ENCODE peak calls at places on chromosomes 5 and 9, in eight cellular contexts. B is mesenchymal stem cell; G is HuH-7; Q is psoas muscle; F is stomach; N is stimulated activated CD4-positive, alpha-beta T cell treated with anti-CD3 and anti-CD28 coated beads, Interleukin-1b, Interleukin-23, amount 100 ng/mL, for 4 hours; Y is putamen; P is HT1080. X is an unnamed sample.

GRCh38 chr5:7908317-7908716 is 39.4 kb downstream of the MTRR start:
- DNase-seq in Y (no peak), N (no peak), B (no peak), G (no peak), Q (no peak), P (no peak), F (no peak), X (no peak)

GRCh38 chr9:130305381-130305780 is 39.8 kb downstream of the HMCN2 start:
- DNase-seq in N (no peak), P (no peak), G (no peak), F (no peak), Y (no peak), B (no peak), Q (peak), X (no peak)

GRCh38 chr9:129624947-129625346 is 1.0 kb upstream of the NTMT1 start:
- DNase-seq in B (peak), G (peak), N (no peak), P (no peak), Q (no peak), Y (no peak), F (no peak), X (no peak)

GRCh38 chr9:74887041-74887980 is at the start of gene TRPM6:
- DNase-seq in P (peak), Y (peak), N (peak), B (peak), Q (peak), F (peak), G (peak), X (peak)

GRCh38 chr5:135979510-135979909 is 24.7 kb upstream of the LECT2 start:
- DNase-seq in P (peak), G (no peak), Y (no peak), B (peak), N (no peak), Q (no peak), F (no peak), X (no peak)

GRCh38 chr5:9863486-9863885 is 233.3 kb upstream of the TAS2R1 start:
- DNase-seq in G (no peak), N (no peak), P (no peak), B (no peak), F (no peak), Y (no peak), Q (no peak), X (no peak)

GRCh38 chr9:125150349-125151245 is 7.3 kb upstream of the SCAI start:
- DNase-seq in Q (no peak), N (no peak), B (no peak), F (no peak), P (no peak), G (no peak), Y (no peak), X (no peak)

GRCh38 chr5:51033215-51033614 is 350.0 kb upstream of the ISL1 start:
- DNase-seq in Y (no peak), G (no peak), N (no peak), Q (no peak), P (no peak), F (peak), B (no peak), X (no peak)

GRCh38 chr5:135105105-135105484 is 71.1 kb upstream of the PITX1 start:
- DNase-seq in P (no peak), Q (no peak), G (no peak), F (no peak), N (no peak), B (no peak), Y (no peak), X (no peak)

GRCh38 chr5:5751987-5752386 is 329.5 kb downstream of the ICE1 start:
- DNase-seq in P (no peak), G (no peak), B (no peak), Q (no peak), Y (no peak), F (no peak), N (no peak), X (no peak)

GRCh38 chr5:16483361-16483760 is 17.8 kb upstream of the ZNF622 start:
- DNase-seq in P (no peak), Q (no peak), N (no peak), F (no peak), B (no peak), G (no peak), Y (no peak), X (peak)

GRCh38 chr5:181045316-181045715 is 5.2 kb downstream of the BTNL9 start:
- DNase-seq in F (no peak), Q (no peak), G (no peak), B (no peak), Y (no peak), P (no peak), N (no peak), X (no peak)

GRCh38 chr9:89943728-89944127 is 338.9 kb downstream of the GADD45G start:
- DNase-seq in Q (no peak), B (no peak), G (no peak), N (no peak), F (no peak), Y (no peak), P (no peak), X (no peak)

GRCh38 chr5:116360008-116360853 is 214.4 kb downstream of the SEMA6A start:
- DNase-seq in B (no peak), P (no peak), G (no peak), Y (no peak), F (no peak), N (no peak), Q (peak), X (no peak)

GRCh38 chr9:121610638-121610953 is 40.8 kb upstream of the DAB2IP start:
- DNase-seq in P (no peak), F (no peak), B (no peak), Q (no peak), G (no peak), Y (no peak), N (no peak), X (no peak)

GRCh38 chr5:64947031-64947430 is 178.3 kb downstream of the CWC27 start:
- DNase-seq in N (no peak), F (no peak), Q (no peak), Y (no peak), P (no peak), G (no peak), B (no peak), X (no peak)

GRCh38 chr9:32866292-32866691 is 83.0 kb downstream of the TMEM215 start:
- DNase-seq in Y (no peak), G (no peak), P (peak), Q (no peak), F (no peak), N (no peak), B (no peak), X (no peak)

GRCh38 chr5:89440670-89441069 is 557.7 kb upstream of the MEF2C start:
- DNase-seq in N (no peak), G (no peak), F (no peak), Q (no peak), B (no peak), Y (no peak), P (no peak), X (no peak)

GRCh38 chr9:131839281-131840084 is 99.6 kb upstream of the RAPGEF1 start:
- DNase-seq in Q (no peak), P (peak), F (no peak), N (peak), Y (no peak), B (peak), G (no peak), X (no peak)

GRCh38 chr9:116141864-116142561 is 11.6 kb upstream of the PAPPA start:
- DNase-seq in G (no peak), F (no peak), B (no peak), Q (no peak), P (peak), Y (no peak), N (no peak), X (no peak)

GRCh38 chr9:99023229-99023628 is 79.5 kb downstream of the COL15A1 start:
- DNase-seq in N (no peak), P (no peak), Q (no peak), Y (no peak), F (no peak), B (no peak), G (no peak), X (no peak)

GRCh38 chr5:52024363-52024762 is 641.1 kb downstream of the ISL1 start:
- DNase-seq in N (no peak), Q (no peak), B (peak), G (no peak), Y (no peak), P (peak), F (no peak), X (no peak)

GRCh38 chr9:106892632-106893031 is 29.7 kb downstream of the ZNF462 start:
- DNase-seq in F (no peak), Q (peak), G (peak), N (no peak), Y (no peak), B (peak), P (peak), X (no peak)

GRCh38 chr5:138274189-138274853 is at the start of gene GFRA3:
- DNase-seq in G (no peak), B (peak), Y (no peak), N (no peak), P (no peak), Q (no peak), F (no peak), X (no peak)

GRCh38 chr5:128193676-128194390 is 110.3 kb downstream of the SLC12A2 start:
- DNase-seq in Q (no peak), N (no peak), G (no peak), F (no peak), Y (no peak), B (peak), P (no peak), X (no peak)

GRCh38 chr9:2545881-2546490 is 75.6 kb upstream of the VLDLR start:
- DNase-seq in Y (no peak), P (peak), N (no peak), G (no peak), B (peak), F (no peak), Q (no peak), X (no peak)

GRCh38 chr9:121658166-121658565 is 6.7 kb downstream of the DAB2IP start:
- DNase-seq in B (no peak), P (no peak), G (no peak), N (no peak), F (peak), Y (no peak), Q (no peak), X (no peak)

GRCh38 chr5:169050146-169050571 is 250.8 kb downstream of the SLIT3 start:
- DNase-seq in B (no peak), Y (peak), Q (no peak), F (no peak), G (no peak), P (peak), N (no peak), X (no peak)

GRCh38 chr5:170307575-170308465 is 10.2 kb upstream of the LCP2 start:
- DNase-seq in Q (peak), B (peak), F (peak), P (peak), Y (no peak), N (no peak), G (no peak), X (peak)

GRCh38 chr9:31519011-31519410 is 865.4 kb upstream of the ACO1 start:
- DNase-seq in Y (no peak), N (peak), B (no peak), P (no peak), G (no peak), Q (no peak), F (no peak), X (no peak)

GRCh38 chr5:179438041-179438441 is 92.8 kb upstream of the ADAMTS2 start:
- DNase-seq in B (peak), G (no peak), N (no peak), P (no peak), Y (no peak), Q (no peak), F (no peak), X (no peak)

GRCh38 chr9:113634597-113635515 is 171.3 kb downstream of the RGS3 start:
- DNase-seq in Y (no peak), G (no peak), F (no peak), Q (no peak), B (peak), N (no peak), P (peak), X (no peak)

GRCh38 chr5:134100283-134101011 is 14.0 kb upstream of the TCF7 start:
- DNase-seq in P (peak), Q (no peak), N (peak), B (peak), Y (no peak), G (no peak), F (peak), X (no peak)